ENCODE peak calls at places on chromosome 20, in seven cellular contexts. R is heart right ventricle, G is GM12878, X is A549, A is PC-3, E is neural progenitor cell, D is IMR-90. C is an unnamed sample.

GRCh38 chr20:42612262-42612661 is 577.4 kb downstream of the PTPRT start:
- DNase-seq in R (no peak), G (no peak), X (no peak), A (no peak), E (no peak), D (no peak), C (no peak)

GRCh38 chr20:45044084-45044573 is 56.8 kb downstream of the KCNS1 start:
- DNase-seq in R (peak), G (no peak), X (peak), A (peak), E (peak), D (peak), C (no peak)

GRCh38 chr20:64177787-64178186 is 13.5 kb downstream of the MYT1 start:
- DNase-seq in R (no peak), G (no peak), X (no peak), A (no peak), E (no peak), D (no peak), C (no peak)

GRCh38 chr20:54180931-54181330 is 7.1 kb upstream of the CYP24A1 start:
- DNase-seq in R (no peak), G (no peak), X (no peak), A (no peak), E (no peak), D (no peak), C (no peak)

GRCh38 chr20:49400410-49400809 is 82.1 kb downstream of the KCNB1 start:
- DNase-seq in R (no peak), G (no peak), X (no peak), A (no peak), E (no peak), D (peak), C (peak)

GRCh38 chr20:40815156-40816038 is 126.4 kb upstream of the MAFB start:
- DNase-seq in R (no peak), G (no peak), X (no peak), A (no peak), E (no peak), D (no peak), C (no peak)

GRCh38 chr20:50281831-50282591 is 91.4 kb downstream of the CEBPB start:
- DNase-seq in R (no peak), G (no peak), X (peak), A (no peak), E (peak), D (no peak), C (no peak)

GRCh38 chr20:1465470-1466210 is 1.0 kb downstream of the NSFL1C start:
- DNase-seq in R (no peak), G (no peak), X (no peak), A (peak), E (no peak), D (peak), C (no peak)

GRCh38 chr20:26276811-26277210 is 580.2 kb upstream of the ZNF337 start:
- DNase-seq in R (no peak), G (no peak), X (no peak), A (no peak), E (peak), D (no peak), C (no peak)

GRCh38 chr20:5073154-5074049 is 46.4 kb downstream of the PCNA start:
- DNase-seq in R (peak), G (no peak), X (peak), A (peak), E (no peak), D (peak), C (peak)
- H3K4me3 ChIP-seq in R (no peak), G (no peak), X (no peak), A (no peak), E (no peak), D (no peak), C (no peak)

GRCh38 chr20:58621906-58622548 is 29.1 kb upstream of the STX16 start:
- DNase-seq in R (no peak), G (no peak), X (peak), A (no peak), E (no peak), D (no peak), C (no peak)
- TF ChIP-seq CTCF in R (no peak), G (peak), X (no peak), A (peak), E (no peak), D (peak), C (no peak)

GRCh38 chr20:51542033-51542893 is at the start of gene NFATC2:
- DNase-seq in R (peak), G (no peak), X (no peak), A (peak), E (peak), D (no peak), C (no peak)
- H3K27ac ChIP-seq in R (peak), G (peak), X (no peak), A (no peak), E (no peak), D (no peak), C (peak)

DNA sequence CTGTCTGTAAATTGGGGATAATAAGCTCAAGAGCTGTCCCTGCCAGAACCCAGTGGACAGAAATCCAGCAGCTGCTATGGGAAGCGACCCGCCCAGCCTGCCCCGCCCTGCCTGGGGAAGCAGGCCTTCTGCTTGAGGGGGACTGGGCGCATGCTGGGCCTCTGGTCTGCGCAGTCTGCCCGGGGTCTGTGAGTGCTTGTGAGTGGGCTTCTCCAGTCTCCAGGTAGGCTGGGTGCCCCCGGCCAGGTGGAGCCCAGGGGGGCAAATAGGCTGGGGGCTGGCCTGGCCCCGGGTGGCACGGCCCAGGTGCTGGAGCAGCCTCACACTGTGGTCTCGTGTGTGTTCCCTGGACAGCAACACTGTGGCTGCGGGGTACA is 657 bp upstream of the RBBP8NL start:
- DNase-seq in R (no peak), G (no peak), X (no peak), A (no peak), E (no peak), D (no peak), C (no peak)
- H3K4me3 ChIP-seq in R (no peak), G (no peak), X (no peak), A (peak), E (no peak), D (no peak), C (no peak)

GRCh38 chr20:37615507-37616425 is 78.1 kb upstream of the CTNNBL1 start:
- DNase-seq in R (no peak), G (no peak), X (peak), A (peak), E (peak), D (no peak), C (no peak)
- TF ChIP-seq CTCF in R (peak), G (peak), X (peak), A (peak), E (peak), D (peak), C (peak)

GRCh38 chr20:24735263-24735662 is 213.8 kb upstream of the CST7 start:
- DNase-seq in R (no peak), G (no peak), X (no peak), A (no peak), E (no peak), D (no peak), C (no peak)
- H3K27ac ChIP-seq in R (no peak), G (no peak), X (no peak), A (no peak), E (no peak), D (no peak), C (no peak)

DNA sequence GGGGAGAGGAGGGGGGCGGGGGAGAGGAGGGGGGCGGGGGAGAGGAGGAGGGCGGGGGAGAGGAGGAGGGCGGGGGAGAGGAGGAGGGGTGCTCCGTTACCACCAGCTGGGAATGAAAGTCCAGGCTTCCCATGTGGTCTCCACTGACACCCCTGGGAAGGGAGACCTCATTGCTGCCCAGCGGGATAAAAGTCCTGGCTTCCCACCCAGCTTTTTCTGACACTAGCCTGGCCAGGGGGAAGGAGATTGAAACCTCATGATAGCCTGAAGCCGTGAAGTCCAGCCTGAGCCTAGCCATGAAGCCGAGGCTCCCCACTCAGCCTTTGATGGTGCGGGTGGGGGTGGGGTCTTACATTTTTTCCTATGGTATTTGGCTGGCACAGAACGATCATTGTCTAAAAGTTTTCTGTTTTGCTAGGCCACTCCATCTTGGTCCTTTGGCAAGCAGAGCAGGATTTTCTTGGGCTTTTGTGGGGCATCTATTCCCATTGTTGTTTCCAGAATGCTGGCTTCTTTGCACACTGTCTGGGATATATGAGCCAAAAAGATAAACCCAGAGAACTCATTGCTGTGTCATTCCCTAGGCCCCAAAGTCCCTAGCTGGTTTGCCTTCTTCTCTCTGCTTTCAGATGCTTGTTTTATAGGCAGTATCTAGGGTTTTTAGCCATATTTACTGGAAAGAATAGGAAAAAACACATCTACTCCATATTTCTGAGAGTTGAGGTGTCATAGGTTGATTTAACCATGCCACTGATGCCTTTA is 67.9 kb upstream of the RNF24 start:
- DNase-seq in R (no peak), G (no peak), X (no peak), A (no peak), E (no peak), D (no peak), C (no peak)
- H3K4me3 ChIP-seq in R (no peak), G (no peak), X (no peak), A (no peak), E (no peak), D (no peak), C (no peak)

GRCh38 chr20:62688855-62689460 is 19.7 kb upstream of the NTSR1 start:
- DNase-seq in R (no peak), G (no peak), X (peak), A (no peak), E (peak), D (peak), C (no peak)
- TF ChIP-seq CTCF in R (peak), G (no peak), X (no peak), A (peak), E (peak), D (peak), C (no peak)